ENCODE peak calls at places on chromosomes 11 and 22, in four cellular contexts. One of them, this sample, is unnamed. For H4K20me1, the result is how much of the 10 kb centered on the place peaks cover.

GRCh38 chr11:81449588-81450155 is 1284.0 kb downstream of the FAM181B start:
- DNase-seq in K562: no peak
- DNase-seq in GM12878: no peak
- DNase-seq in HepG2: no peak
- DNase-seq in this sample: no peak

GRCh38 chr11:17760102-17761029 is 25.8 kb downstream of the KCNC1 start:
- DNase-seq in K562: peak
- DNase-seq in GM12878: peak
- DNase-seq in HepG2: peak
- DNase-seq in this sample: peak

GRCh38 chr22:44520695-44521094 is 22.7 kb upstream of the RTL6 start:
- DNase-seq in K562: no peak
- DNase-seq in GM12878: no peak
- DNase-seq in HepG2: no peak
- DNase-seq in this sample: no peak

GRCh38 chr11:14357843-14358728 is 897 bp downstream of the RRAS2 start:
- DNase-seq in K562: peak
- DNase-seq in GM12878: no peak
- DNase-seq in HepG2: peak
- DNase-seq in this sample: peak

GRCh38 chr11:118939948-118940598 is 14.3 kb upstream of the BCL9L start:
- DNase-seq in K562: peak
- DNase-seq in GM12878: no peak
- DNase-seq in HepG2: no peak
- DNase-seq in this sample: peak

GRCh38 chr11:19953909-19954308 is 206.4 kb downstream of the DBX1 start:
- DNase-seq in K562: peak
- DNase-seq in GM12878: no peak
- DNase-seq in HepG2: peak
- DNase-seq in this sample: peak

GRCh38 chr11:10669258-10670033 is 24.1 kb downstream of the IRAG1 start:
- DNase-seq in K562: no peak
- DNase-seq in GM12878: no peak
- DNase-seq in HepG2: no peak
- DNase-seq in this sample: no peak

GRCh38 chr22:44151661-44152060 is 29.1 kb upstream of the PARVG start:
- DNase-seq in K562: no peak
- DNase-seq in GM12878: no peak
- DNase-seq in HepG2: no peak
- DNase-seq in this sample: no peak

GRCh38 chr11:100602716-100603115 is 84.4 kb upstream of the ARHGAP42 start:
- DNase-seq in K562: no peak
- DNase-seq in GM12878: no peak
- DNase-seq in HepG2: no peak
- DNase-seq in this sample: no peak

GRCh38 chr11:76670475-76671235 is at the start of gene LRRC32:
- DNase-seq in K562: peak
- DNase-seq in GM12878: no peak
- DNase-seq in HepG2: no peak
- DNase-seq in this sample: peak

GRCh38 chr22:19756288-19757128 is 4.1 kb upstream of the TBX1 start:
- DNase-seq in K562: peak
- DNase-seq in GM12878: no peak
- DNase-seq in HepG2: peak
- DNase-seq in this sample: peak

GRCh38 chr11:7098235-7098832 is 9.5 kb downstream of the RBMXL2 start:
- DNase-seq in K562: peak
- DNase-seq in GM12878: peak
- DNase-seq in HepG2: peak
- DNase-seq in this sample: peak

GRCh38 chr11:44600261-44600660 is 34.8 kb downstream of the CD82 start:
- DNase-seq in K562: no peak
- DNase-seq in GM12878: no peak
- DNase-seq in HepG2: no peak
- DNase-seq in this sample: no peak

GRCh38 chr11:69272055-69272454 is 21.9 kb upstream of the MYEOV start:
- DNase-seq in K562: no peak
- DNase-seq in GM12878: no peak
- DNase-seq in HepG2: no peak
- DNase-seq in this sample: no peak

GRCh38 chr11:63985812-63986155 is 454 bp upstream of the OTUB1 start:
- DNase-seq in K562: peak
- DNase-seq in GM12878: peak
- DNase-seq in HepG2: no peak
- DNase-seq in this sample: peak

GRCh38 chr11:77026236-77026635 is 8.0 kb upstream of the B3GNT6 start:
- DNase-seq in K562: no peak
- DNase-seq in GM12878: no peak
- DNase-seq in HepG2: no peak
- DNase-seq in this sample: no peak

GRCh38 chr11:66289548-66290331 is 797 bp upstream of the YIF1A start:
- DNase-seq in K562: peak
- DNase-seq in GM12878: peak
- DNase-seq in HepG2: no peak
- DNase-seq in this sample: peak

GRCh38 chr11:74672956-74673895 is 58.0 kb downstream of the CHRDL2 start:
- DNase-seq in K562: peak
- DNase-seq in GM12878: no peak
- DNase-seq in HepG2: no peak
- DNase-seq in this sample: no peak

GRCh38 chr22:32900856-32901255 is 99.4 kb downstream of the TIMP3 start:
- DNase-seq in K562: no peak
- DNase-seq in GM12878: no peak
- DNase-seq in HepG2: no peak
- DNase-seq in this sample: no peak

GRCh38 chr11:5690216-5690615 is 626 bp downstream of the TRIM22 start:
- DNase-seq in K562: no peak
- DNase-seq in GM12878: no peak
- DNase-seq in HepG2: no peak
- DNase-seq in this sample: no peak

GRCh38 chr11:78295991-78296930 is 107.5 kb downstream of the USP35 start:
- DNase-seq in K562: peak
- DNase-seq in GM12878: no peak
- DNase-seq in HepG2: no peak
- DNase-seq in this sample: no peak

GRCh38 chr11:84855846-84856245 is 771.3 kb downstream of the DLG2 start:
- DNase-seq in K562: no peak
- DNase-seq in GM12878: no peak
- DNase-seq in HepG2: no peak
- DNase-seq in this sample: no peak

GRCh38 chr11:67996622-67997459 is 7.1 kb downstream of the UNC93B1 start:
- DNase-seq in K562: peak
- DNase-seq in GM12878: no peak
- DNase-seq in HepG2: no peak
- DNase-seq in this sample: peak

GRCh38 chr11:126655807-126656128 is 300.3 kb downstream of the ST3GAL4 start:
- DNase-seq in K562: no peak
- DNase-seq in GM12878: no peak
- DNase-seq in HepG2: no peak
- DNase-seq in this sample: no peak

GRCh38 chr11:999009-999408 is 37.5 kb downstream of the MUC6 start:
- DNase-seq in K562: no peak
- DNase-seq in GM12878: no peak
- DNase-seq in HepG2: no peak
- DNase-seq in this sample: no peak

GRCh38 chr11:690738-691633 is 4.0 kb downstream of the DEAF1 start:
- DNase-seq in K562: peak
- DNase-seq in GM12878: no peak
- DNase-seq in HepG2: no peak
- DNase-seq in this sample: no peak

GRCh38 chr11:48012051-48012391 is 31.7 kb downstream of the PTPRJ start:
- DNase-seq in K562: no peak
- DNase-seq in GM12878: no peak
- DNase-seq in HepG2: no peak
- DNase-seq in this sample: no peak

GRCh38 chr11:133928628-133929059 is 28.1 kb downstream of the IGSF9B start:
- DNase-seq in K562: no peak
- DNase-seq in GM12878: no peak
- DNase-seq in HepG2: no peak
- DNase-seq in this sample: peak

GRCh38 chr11:69539416-69540117 is 58.1 kb downstream of the LINC01488 start:
- DNase-seq in K562: no peak
- DNase-seq in GM12878: no peak
- DNase-seq in HepG2: no peak
- DNase-seq in this sample: no peak

GRCh38 chr11:94144233-94144632 is 15.6 kb downstream of the PANX1 start:
- DNase-seq in K562: no peak
- DNase-seq in GM12878: no peak
- DNase-seq in HepG2: no peak
- DNase-seq in this sample: no peak

GRCh38 chr11:103552086-103552485 is 442.9 kb downstream of the DYNC2H1 start:
- DNase-seq in K562: no peak
- DNase-seq in GM12878: no peak
- DNase-seq in HepG2: no peak
- DNase-seq in this sample: no peak

GRCh38 chr11:59918494-59918893 is 19.7 kb upstream of the OOSP1 start:
- DNase-seq in K562: no peak
- DNase-seq in GM12878: no peak
- DNase-seq in HepG2: no peak
- DNase-seq in this sample: no peak

GRCh38 chr11:113184498-113184897 is 129.9 kb upstream of the TTC12 start:
- DNase-seq in K562: no peak
- DNase-seq in GM12878: no peak
- DNase-seq in HepG2: peak
- DNase-seq in this sample: no peak

GRCh38 chr11:30917859-30918478 is 331.8 kb upstream of the MPPED2 start:
- DNase-seq in K562: peak
- DNase-seq in GM12878: no peak
- DNase-seq in HepG2: peak
- DNase-seq in this sample: peak

GRCh38 chr11:124586247-124586860 is 16.6 kb downstream of the OR8A1 start:
- DNase-seq in K562: peak
- DNase-seq in GM12878: no peak
- DNase-seq in HepG2: peak
- DNase-seq in this sample: peak

GRCh38 chr11:115718945-115719344 is 214.7 kb upstream of the CADM1 start:
- DNase-seq in K562: no peak
- DNase-seq in GM12878: no peak
- DNase-seq in HepG2: no peak
- DNase-seq in this sample: no peak

GRCh38 chr11:103483996-103484395 is 374.8 kb downstream of the DYNC2H1 start:
- DNase-seq in K562: no peak
- DNase-seq in GM12878: no peak
- DNase-seq in HepG2: no peak
- DNase-seq in this sample: no peak

GRCh38 chr11:95853138-95853537 is 62.8 kb downstream of the CEP57 start:
- DNase-seq in K562: no peak
- DNase-seq in GM12878: no peak
- DNase-seq in HepG2: no peak
- DNase-seq in this sample: no peak

GRCh38 chr11:2394818-2395105 is 5.8 kb upstream of the TSSC4 start:
- DNase-seq in K562: no peak
- DNase-seq in GM12878: no peak
- DNase-seq in HepG2: no peak
- DNase-seq in this sample: no peak
- H4K20me1 ChIP-seq in K562: under half
- H4K20me1 ChIP-seq in GM12878: under half
- H4K20me1 ChIP-seq in HepG2: under half
- H4K20me1 ChIP-seq in this sample: under half

GRCh38 chr22:42947211-42947990 is 67.5 kb downstream of the PACSIN2 start:
- DNase-seq in K562: no peak
- DNase-seq in GM12878: no peak
- DNase-seq in HepG2: peak
- DNase-seq in this sample: no peak

GRCh38 chr22:42951093-42951710 is 63.7 kb downstream of the PACSIN2 start:
- DNase-seq in K562: no peak
- DNase-seq in GM12878: no peak
- DNase-seq in HepG2: no peak
- DNase-seq in this sample: no peak

GRCh38 chr22:42949159-42949558 is 65.8 kb downstream of the PACSIN2 start:
- DNase-seq in K562: no peak
- DNase-seq in GM12878: no peak
- DNase-seq in HepG2: no peak
- DNase-seq in this sample: no peak

GRCh38 chr22:42948205-42948804 is 66.6 kb downstream of the PACSIN2 start:
- DNase-seq in K562: no peak
- DNase-seq in GM12878: no peak
- DNase-seq in HepG2: no peak
- DNase-seq in this sample: no peak

GRCh38 chr22:42950281-42950680 is 64.7 kb downstream of the PACSIN2 start:
- DNase-seq in K562: no peak
- DNase-seq in GM12878: no peak
- DNase-seq in HepG2: no peak
- DNase-seq in this sample: no peak
- H3K4me3 ChIP-seq in K562: no peak
- H3K4me3 ChIP-seq in GM12878: no peak
- H3K4me3 ChIP-seq in HepG2: no peak
- H3K4me3 ChIP-seq in this sample: no peak

GRCh38 chr11:8810331-8811301 is 100.4 kb upstream of the AKIP1 start:
- DNase-seq in K562: peak
- DNase-seq in GM12878: no peak
- DNase-seq in HepG2: peak
- DNase-seq in this sample: peak
- TF ChIP-seq JUNB in K562: no peak
- TF ChIP-seq JUNB in GM12878: no peak
- TF ChIP-seq JUNB in HepG2: no peak
- TF ChIP-seq JUNB in this sample: no peak

GRCh38 chr22:42993651-42994275 is 21.2 kb downstream of the PACSIN2 start:
- DNase-seq in K562: no peak
- DNase-seq in GM12878: no peak
- DNase-seq in HepG2: peak
- DNase-seq in this sample: no peak
- H4K20me1 ChIP-seq in K562: under half
- H4K20me1 ChIP-seq in GM12878: under half
- H4K20me1 ChIP-seq in HepG2: under half
- H4K20me1 ChIP-seq in this sample: half or more

DNA sequence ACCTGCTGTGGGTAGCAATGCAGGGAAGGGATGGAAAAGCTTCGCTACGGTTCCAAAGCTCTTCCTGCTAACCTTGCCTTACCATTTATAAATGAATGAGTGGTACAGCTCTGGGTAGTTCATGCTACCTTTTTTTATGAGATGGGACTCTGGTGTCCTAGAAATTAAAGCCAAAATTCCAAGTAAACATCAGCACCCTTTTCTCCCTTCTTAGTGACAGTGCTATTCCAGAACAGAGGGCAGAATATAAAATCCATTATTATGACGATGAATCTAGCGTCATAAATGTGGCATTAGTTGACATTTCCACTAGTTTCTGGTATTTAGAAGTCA is 447 bp upstream of the SVIP start:
- DNase-seq in K562: no peak
- DNase-seq in GM12878: no peak
- DNase-seq in HepG2: no peak
- DNase-seq in this sample: no peak
- H3K4me3 ChIP-seq in K562: no peak
- H3K4me3 ChIP-seq in GM12878: peak
- H3K4me3 ChIP-seq in HepG2: peak
- H3K4me3 ChIP-seq in this sample: peak

This sample was measured in GM23338.